ENCODE peak calls at places on chromosomes 1 and 21, in nine cellular contexts. One of them, this sample, is unnamed.

GRCh38 chr1:171640225-171640624 is 12.3 kb downstream of the MYOC start:
- DNase-seq in naive thymus-derived CD8-positive, alpha-beta T cell: no peak
- DNase-seq in A172: no peak
- DNase-seq in GM12865: no peak
- DNase-seq in T-helper 1 cell: no peak
- DNase-seq in heart left ventricle: no peak
- DNase-seq in RWPE1: no peak
- DNase-seq in NCI-H1694: no peak
- DNase-seq in MV-4-11: no peak
- DNase-seq in this sample: no peak

GRCh38 chr1:231855395-231855794 is 228.8 kb downstream of the DISC1 start:
- DNase-seq in RWPE1: no peak
- DNase-seq in GM12865: no peak
- DNase-seq in T-helper 1 cell: no peak
- DNase-seq in MV-4-11: peak
- DNase-seq in naive thymus-derived CD8-positive, alpha-beta T cell: no peak
- DNase-seq in heart left ventricle: no peak
- DNase-seq in NCI-H1694: no peak
- DNase-seq in A172: no peak
- DNase-seq in this sample: no peak

GRCh38 chr1:99445486-99445885 is 181.2 kb downstream of the PLPPR4 start:
- DNase-seq in MV-4-11: no peak
- DNase-seq in RWPE1: no peak
- DNase-seq in NCI-H1694: no peak
- DNase-seq in heart left ventricle: no peak
- DNase-seq in naive thymus-derived CD8-positive, alpha-beta T cell: no peak
- DNase-seq in GM12865: no peak
- DNase-seq in T-helper 1 cell: no peak
- DNase-seq in A172: no peak
- DNase-seq in this sample: no peak

GRCh38 chr21:38984982-38985422 is 179.3 kb downstream of the ETS2 start:
- DNase-seq in T-helper 1 cell: no peak
- DNase-seq in naive thymus-derived CD8-positive, alpha-beta T cell: no peak
- DNase-seq in MV-4-11: peak
- DNase-seq in A172: peak
- DNase-seq in GM12865: no peak
- DNase-seq in RWPE1: no peak
- DNase-seq in heart left ventricle: no peak
- DNase-seq in NCI-H1694: no peak
- DNase-seq in this sample: no peak

GRCh38 chr21:17729455-17729854 is 89.7 kb downstream of the C21orf91 start:
- DNase-seq in GM12865: no peak
- DNase-seq in RWPE1: no peak
- DNase-seq in NCI-H1694: no peak
- DNase-seq in heart left ventricle: no peak
- DNase-seq in T-helper 1 cell: no peak
- DNase-seq in MV-4-11: no peak
- DNase-seq in naive thymus-derived CD8-positive, alpha-beta T cell: no peak
- DNase-seq in A172: no peak
- DNase-seq in this sample: no peak

GRCh38 chr1:216666431-216666830 is 56.8 kb downstream of the ESRRG start:
- DNase-seq in NCI-H1694: no peak
- DNase-seq in RWPE1: no peak
- DNase-seq in heart left ventricle: no peak
- DNase-seq in naive thymus-derived CD8-positive, alpha-beta T cell: no peak
- DNase-seq in MV-4-11: no peak
- DNase-seq in GM12865: no peak
- DNase-seq in T-helper 1 cell: no peak
- DNase-seq in A172: no peak
- DNase-seq in this sample: no peak

GRCh38 chr1:94709891-94710581 is 110.1 kb upstream of the SLC44A3 start:
- DNase-seq in naive thymus-derived CD8-positive, alpha-beta T cell: no peak
- DNase-seq in GM12865: no peak
- DNase-seq in RWPE1: no peak
- DNase-seq in heart left ventricle: no peak
- DNase-seq in NCI-H1694: no peak
- DNase-seq in T-helper 1 cell: no peak
- DNase-seq in A172: peak
- DNase-seq in MV-4-11: no peak
- DNase-seq in this sample: no peak

GRCh38 chr1:172266528-172267174 is 153.8 kb upstream of the C1orf105 start:
- DNase-seq in NCI-H1694: no peak
- DNase-seq in GM12865: no peak
- DNase-seq in T-helper 1 cell: no peak
- DNase-seq in A172: no peak
- DNase-seq in heart left ventricle: no peak
- DNase-seq in MV-4-11: no peak
- DNase-seq in RWPE1: no peak
- DNase-seq in naive thymus-derived CD8-positive, alpha-beta T cell: no peak
- DNase-seq in this sample: no peak

GRCh38 chr21:39381009-39381408 is 32.1 kb upstream of the HMGN1 start:
- DNase-seq in T-helper 1 cell: no peak
- DNase-seq in naive thymus-derived CD8-positive, alpha-beta T cell: no peak
- DNase-seq in GM12865: no peak
- DNase-seq in MV-4-11: no peak
- DNase-seq in heart left ventricle: no peak
- DNase-seq in A172: peak
- DNase-seq in NCI-H1694: no peak
- DNase-seq in RWPE1: no peak
- DNase-seq in this sample: no peak

GRCh38 chr1:84300991-84301758 is at the start of gene SAMD13:
- DNase-seq in MV-4-11: peak
- DNase-seq in GM12865: peak
- DNase-seq in naive thymus-derived CD8-positive, alpha-beta T cell: peak
- DNase-seq in NCI-H1694: peak
- DNase-seq in RWPE1: peak
- DNase-seq in heart left ventricle: peak
- DNase-seq in A172: peak
- DNase-seq in T-helper 1 cell: peak
- DNase-seq in this sample: peak

GRCh38 chr1:237042892-237043576 is 1.1 kb downstream of the RYR2 start:
- DNase-seq in T-helper 1 cell: no peak
- DNase-seq in NCI-H1694: no peak
- DNase-seq in A172: no peak
- DNase-seq in GM12865: no peak
- DNase-seq in RWPE1: no peak
- DNase-seq in MV-4-11: no peak
- DNase-seq in naive thymus-derived CD8-positive, alpha-beta T cell: no peak
- DNase-seq in heart left ventricle: peak
- DNase-seq in this sample: peak

GRCh38 chr1:39406533-39407478 is 84.6 kb upstream of the BMP8A start:
- DNase-seq in MV-4-11: no peak
- DNase-seq in T-helper 1 cell: no peak
- DNase-seq in A172: no peak
- DNase-seq in GM12865: no peak
- DNase-seq in naive thymus-derived CD8-positive, alpha-beta T cell: no peak
- DNase-seq in heart left ventricle: no peak
- DNase-seq in RWPE1: no peak
- DNase-seq in NCI-H1694: no peak
- DNase-seq in this sample: no peak

GRCh38 chr1:83882906-83883305 is 116.0 kb downstream of the TTLL7 start:
- DNase-seq in MV-4-11: peak
- DNase-seq in heart left ventricle: no peak
- DNase-seq in T-helper 1 cell: no peak
- DNase-seq in A172: peak
- DNase-seq in RWPE1: peak
- DNase-seq in NCI-H1694: peak
- DNase-seq in GM12865: peak
- DNase-seq in naive thymus-derived CD8-positive, alpha-beta T cell: no peak
- DNase-seq in this sample: no peak

GRCh38 chr1:11691302-11691914 is at the start of gene DRAXIN:
- DNase-seq in A172: no peak
- DNase-seq in NCI-H1694: no peak
- DNase-seq in T-helper 1 cell: no peak
- DNase-seq in GM12865: no peak
- DNase-seq in heart left ventricle: no peak
- DNase-seq in naive thymus-derived CD8-positive, alpha-beta T cell: no peak
- DNase-seq in MV-4-11: no peak
- DNase-seq in RWPE1: no peak
- DNase-seq in this sample: no peak

This sample was measured in frontal cortex.